ENCODE peak calls at places on chromosomes 7 and 10, in six cellular contexts. O is heart right ventricle; S is activated CD8-positive, alpha-beta memory T cell treated with anti-CD3 and anti-CD28 coated beads, Interleukin-2, amount 10 ng/mL, durations not matched to agents 7 days and 5 days; V is left ventricle myocardium inferior; B is EH; D is iPS DF 6.9. N is an unnamed sample.
A peak's percentile ranks its signal among the peaks of the same experiment; 100 is the strongest.

GRCh38 chr10:123862421-123863188 is 29.0 kb downstream of the CPXM2 start:
- DNase-seq in O (no peak), S (no peak), V (no peak), B (peak; percentile 61), D (no peak), N (no peak)

GRCh38 chr7:818031-818699 is 14.1 kb upstream of the SUN1 start:
- DNase-seq in O (no peak), S (no peak), V (no peak), B (peak; percentile 73), D (no peak), N (no peak)

GRCh38 chr7:108016841-108017775 is 14.1 kb upstream of the LAMB1 start:
- DNase-seq in O (no peak), S (no peak), V (no peak), B (peak; percentile 64), D (no peak), N (peak; percentile 70)

GRCh38 chr7:20790273-20790842 is 3.7 kb upstream of the SP8 start:
- DNase-seq in O (no peak), S (no peak), V (no peak), B (no peak), D (no peak), N (no peak)

GRCh38 chr7:22357311-22358175 is 589 bp upstream of the RAPGEF5 start:
- DNase-seq in O (peak; percentile 21), S (no peak), V (no peak), B (peak; percentile 29), D (no peak), N (peak; percentile 77)

GRCh38 chr10:22681783-22682183 is 32.6 kb downstream of the PIP4K2A start:
- DNase-seq in O (no peak), S (peak; percentile 77), V (no peak), B (peak; percentile 74), D (no peak), N (peak; percentile 69)

GRCh38 chr10:72173635-72174296 is 42.0 kb upstream of the ANAPC16 start:
- DNase-seq in O (no peak), S (no peak), V (no peak), B (peak; percentile 81), D (no peak), N (peak; percentile 52)

GRCh38 chr10:127039435-127039834 is 134.2 kb downstream of the DOCK1 start:
- DNase-seq in O (no peak), S (no peak), V (no peak), B (no peak), D (no peak), N (no peak)

GRCh38 chr7:145903658-145904057 is 212.9 kb upstream of the CNTNAP2 start:
- DNase-seq in O (no peak), S (no peak), V (no peak), B (no peak), D (no peak), N (no peak)

GRCh38 chr10:44388641-44389040 is 3.7 kb upstream of the CXCL12 start:
- DNase-seq in O (no peak), S (peak; percentile 34), V (no peak), B (no peak), D (no peak), N (no peak)

GRCh38 chr7:30163231-30163894 is 28.6 kb downstream of the MTURN start:
- DNase-seq in O (no peak), S (peak; percentile 75), V (no peak), B (no peak), D (no peak), N (no peak)

GRCh38 chr7:23003505-23004246 is 10.3 kb downstream of the HYCC1 start:
- DNase-seq in O (no peak), S (no peak), V (no peak), B (peak; percentile 52), D (no peak), N (no peak)

GRCh38 chr7:142914121-142914520 is 19.4 kb downstream of the TRPV5 start:
- DNase-seq in O (no peak), S (no peak), V (no peak), B (no peak), D (no peak), N (no peak)

GRCh38 chr10:132036887-132037675 is 28.7 kb upstream of the JAKMIP3 start:
- DNase-seq in O (no peak), S (no peak), V (peak; percentile 34), B (peak; percentile 1), D (no peak), N (peak; percentile 38)

GRCh38 chr7:129664029-129665012 is 52.8 kb downstream of the NRF1 start:
- DNase-seq in O (no peak), S (no peak), V (no peak), B (peak; percentile 77), D (no peak), N (peak; percentile 77)

GRCh38 chr7:43565786-43566185 is 17.1 kb upstream of the STK17A start:
- DNase-seq in O (no peak), S (no peak), V (no peak), B (peak; percentile 65), D (no peak), N (no peak)

GRCh38 chr7:25989140-25989705 is 162.8 kb upstream of the NFE2L3 start:
- DNase-seq in O (no peak), S (no peak), V (no peak), B (no peak), D (no peak), N (no peak)

GRCh38 chr7:138030679-138031351 is 28.9 kb upstream of the CREB3L2 start:
- DNase-seq in O (no peak), S (no peak), V (no peak), B (peak; percentile 9), D (no peak), N (peak; percentile 33)

GRCh38 chr10:88893611-88894010 is 13.6 kb downstream of the STAMBPL1 start:
- DNase-seq in O (no peak), S (no peak), V (no peak), B (peak; percentile 84), D (no peak), N (no peak)

GRCh38 chr10:47058961-47059391 is 147.7 kb downstream of the PTPN20 start:
- DNase-seq in O (no peak), S (no peak), V (no peak), B (peak; percentile 60), D (no peak), N (no peak)

GRCh38 chr7:84913731-84914130 is 273.1 kb downstream of the SEMA3D start:
- DNase-seq in O (no peak), S (no peak), V (no peak), B (peak; percentile 66), D (no peak), N (no peak)

GRCh38 chr10:11824825-11825224 is 1.7 kb downstream of the PROSER2 start:
- DNase-seq in O (no peak), S (no peak), V (no peak), B (no peak), D (no peak), N (no peak)

GRCh38 chr10:71621783-71622526 is 97.6 kb downstream of the C10orf105 start:
- DNase-seq in O (peak; percentile 36), S (no peak), V (no peak), B (peak; percentile 80), D (no peak), N (peak; percentile 88)

GRCh38 chr7:65722361-65722792 is 150.5 kb upstream of the VKORC1L1 start:
- DNase-seq in O (peak; percentile 35), S (peak; percentile 71), V (peak; percentile 20), B (peak; percentile 42), D (peak; percentile 58), N (peak; percentile 56)

GRCh38 chr7:92179393-92179924 is 517 bp upstream of the LRRD1 start:
- DNase-seq in O (peak; percentile 8), S (no peak), V (no peak), B (no peak), D (no peak), N (no peak)

GRCh38 chr10:44962870-44963738 is 3.5 kb downstream of the RASSF4 start:
- DNase-seq in O (peak; percentile 22), S (no peak), V (no peak), B (no peak), D (no peak), N (peak; percentile 59)

GRCh38 chr10:87702973-87703294 is 43.3 kb downstream of the PAPSS2 start:
- DNase-seq in O (no peak), S (no peak), V (no peak), B (no peak), D (no peak), N (no peak)

GRCh38 chr10:126133906-126134703 is 237.7 kb downstream of the FANK1 start:
- DNase-seq in O (no peak), S (no peak), V (no peak), B (peak; percentile 89), D (no peak), N (peak; percentile 72)

GRCh38 chr7:40714338-40715052 is 579.7 kb downstream of the SUGCT start:
- DNase-seq in O (no peak), S (no peak), V (no peak), B (peak; percentile 83), D (no peak), N (no peak)

GRCh38 chr7:157194948-157195347 is 56.2 kb downstream of the UBE3C start:
- DNase-seq in O (no peak), S (no peak), V (no peak), B (no peak), D (no peak), N (no peak)

GRCh38 chr7:5629941-5630340 is 151.5 kb downstream of the RNF216 start:
- DNase-seq in O (no peak), S (peak; percentile 82), V (no peak), B (peak; percentile 89), D (no peak), N (peak; percentile 53)

GRCh38 chr7:69185170-69185569 is 413.1 kb upstream of the AUTS2 start:
- DNase-seq in O (no peak), S (no peak), V (no peak), B (no peak), D (no peak), N (no peak)

GRCh38 chr7:128827248-128827958 is 2.8 kb upstream of the FLNC start:
- DNase-seq in O (peak; percentile 62), S (no peak), V (peak; percentile 68), B (peak; percentile 91), D (no peak), N (peak; percentile 85)

GRCh38 chr7:111090834-111091233 is at the start of gene LRRN3:
- DNase-seq in O (peak; percentile 44), S (peak; percentile 87), V (peak; percentile 38), B (peak; percentile 75), D (no peak), N (peak; percentile 81)

GRCh38 chr7:5766321-5766761 is 15.1 kb downstream of the RNF216 start:
- DNase-seq in O (no peak), S (no peak), V (no peak), B (peak; percentile 91), D (no peak), N (peak; percentile 77)

GRCh38 chr7:149692056-149692455 is 81.3 kb downstream of the ZNF467 start:
- DNase-seq in O (no peak), S (no peak), V (no peak), B (no peak), D (no peak), N (no peak)

GRCh38 chr10:71920540-71921318 is 43.5 kb upstream of the CHST3 start:
- DNase-seq in O (no peak), S (no peak), V (no peak), B (peak; percentile 71), D (no peak), N (no peak)

GRCh38 chr10:60706146-60706545 is 72.1 kb upstream of the CDK1 start:
- DNase-seq in O (no peak), S (no peak), V (no peak), B (no peak), D (no peak), N (no peak)

GRCh38 chr10:121078672-121079102 is 227.5 kb downstream of the WDR11 start:
- DNase-seq in O (no peak), S (no peak), V (no peak), B (no peak), D (no peak), N (peak; percentile 73)

GRCh38 chr7:32062150-32062549 is 8.1 kb downstream of the PDE1C start:
- DNase-seq in O (peak; percentile 37), S (no peak), V (no peak), B (peak; percentile 59), D (peak; percentile 35), N (peak; percentile 54)